ENCODE peak calls at places on chromosomes 13 and 19, in six cellular contexts. One of them, this sample, is unnamed. For H3K9me3, the result is how much of the 10 kb centered on the place peaks cover.

GRCh38 chr13:108902557-108903155 is 273.2 kb downstream of the MYO16 start:
- DNase-seq in breast epithelium: no peak
- DNase-seq in esophagus muscularis mucosa: no peak
- DNase-seq in PC-3: peak
- DNase-seq in uterus: no peak
- DNase-seq in sigmoid colon: no peak
- DNase-seq in this sample: no peak

GRCh38 chr13:90783273-90783672 is 564.2 kb upstream of the MIR17HG start:
- DNase-seq in breast epithelium: no peak
- DNase-seq in esophagus muscularis mucosa: no peak
- DNase-seq in PC-3: no peak
- DNase-seq in uterus: no peak
- DNase-seq in sigmoid colon: no peak
- DNase-seq in this sample: no peak

GRCh38 chr13:51803422-51804294 is at the start of gene DHRS12:
- DNase-seq in breast epithelium: peak
- DNase-seq in esophagus muscularis mucosa: peak
- DNase-seq in PC-3: peak
- DNase-seq in uterus: peak
- DNase-seq in sigmoid colon: peak
- DNase-seq in this sample: peak

GRCh38 chr13:109835321-109835720 is 48.9 kb upstream of the IRS2 start:
- DNase-seq in breast epithelium: no peak
- DNase-seq in esophagus muscularis mucosa: peak
- DNase-seq in PC-3: no peak
- DNase-seq in uterus: no peak
- DNase-seq in sigmoid colon: no peak
- DNase-seq in this sample: no peak

GRCh38 chr13:35292329-35292728 is 184.2 kb downstream of the MAB21L1 start:
- DNase-seq in breast epithelium: no peak
- DNase-seq in esophagus muscularis mucosa: no peak
- DNase-seq in PC-3: no peak
- DNase-seq in uterus: no peak
- DNase-seq in sigmoid colon: no peak
- DNase-seq in this sample: no peak

GRCh38 chr13:20230913-20231838 is 943 bp downstream of the GJB6 start:
- DNase-seq in breast epithelium: no peak
- DNase-seq in esophagus muscularis mucosa: peak
- DNase-seq in PC-3: no peak
- DNase-seq in uterus: no peak
- DNase-seq in sigmoid colon: no peak
- DNase-seq in this sample: no peak

GRCh38 chr19:18282021-18282787 is 782 bp upstream of the JUND start:
- DNase-seq in breast epithelium: no peak
- DNase-seq in esophagus muscularis mucosa: peak
- DNase-seq in PC-3: peak
- DNase-seq in uterus: no peak
- DNase-seq in sigmoid colon: no peak
- DNase-seq in this sample: no peak

GRCh38 chr13:36788276-36788675 is 30.7 kb upstream of the RFXAP start:
- DNase-seq in breast epithelium: no peak
- DNase-seq in esophagus muscularis mucosa: peak
- DNase-seq in PC-3: peak
- DNase-seq in uterus: no peak
- DNase-seq in sigmoid colon: no peak
- DNase-seq in this sample: no peak

GRCh38 chr13:42048625-42049453 is at the start of gene DGKH:
- DNase-seq in breast epithelium: peak
- DNase-seq in esophagus muscularis mucosa: no peak
- DNase-seq in PC-3: peak
- DNase-seq in uterus: peak
- DNase-seq in sigmoid colon: peak
- DNase-seq in this sample: peak
- TF ChIP-seq CTCF in breast epithelium: no peak
- TF ChIP-seq CTCF in esophagus muscularis mucosa: no peak
- TF ChIP-seq CTCF in PC-3: peak
- TF ChIP-seq CTCF in uterus: peak
- TF ChIP-seq CTCF in sigmoid colon: no peak
- TF ChIP-seq CTCF in this sample: no peak

DNA sequence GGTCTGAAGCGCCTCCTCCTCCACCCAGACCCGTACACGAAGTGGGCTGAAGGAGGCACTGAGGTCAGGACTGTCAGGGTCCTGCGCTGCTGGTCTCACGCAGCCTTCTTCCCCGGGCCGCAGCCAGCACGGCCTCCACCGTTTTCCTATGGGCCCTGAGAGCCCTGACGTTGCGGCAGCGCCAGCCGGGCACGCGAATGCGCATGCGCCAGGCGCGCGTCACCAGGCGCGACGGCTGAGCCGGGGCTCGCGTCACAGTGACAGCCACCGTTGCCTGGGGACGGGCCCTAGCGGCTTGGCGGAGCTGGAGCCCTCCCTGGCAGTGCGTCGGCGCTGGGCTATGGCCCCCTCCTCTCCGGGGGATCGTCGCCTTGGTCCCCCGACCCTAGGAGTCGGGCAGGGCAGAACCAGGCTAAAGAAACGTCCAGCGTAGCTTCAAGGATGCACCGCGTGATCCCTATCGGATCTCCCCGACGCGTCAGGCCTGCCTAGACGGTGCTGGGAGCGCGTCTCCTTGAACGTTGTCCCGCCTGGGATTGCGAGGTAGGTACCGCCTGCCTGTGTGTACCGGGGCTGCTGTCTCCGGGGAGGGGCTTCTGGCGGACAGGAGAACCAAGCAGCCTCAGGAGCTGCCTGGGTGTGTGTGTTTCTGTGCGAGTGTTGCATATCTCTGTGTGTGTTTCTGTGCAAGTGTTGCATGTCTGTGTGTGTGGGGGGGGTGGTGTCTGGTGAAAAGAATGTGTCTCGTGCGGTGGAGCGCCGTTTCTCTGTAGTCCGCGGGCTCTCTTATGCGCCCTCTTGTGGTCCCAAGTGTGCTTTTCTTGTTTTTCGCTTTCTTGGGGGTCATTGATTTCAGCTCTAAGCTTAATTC is 43.2 kb downstream of the ZNF571 start:
- DNase-seq in breast epithelium: no peak
- DNase-seq in esophagus muscularis mucosa: no peak
- DNase-seq in PC-3: no peak
- DNase-seq in uterus: no peak
- DNase-seq in sigmoid colon: no peak
- DNase-seq in this sample: peak
- H3K27ac ChIP-seq in breast epithelium: peak
- H3K27ac ChIP-seq in esophagus muscularis mucosa: no peak
- H3K27ac ChIP-seq in PC-3: no peak
- H3K27ac ChIP-seq in uterus: no peak
- H3K27ac ChIP-seq in sigmoid colon: no peak
- H3K27ac ChIP-seq in this sample: no peak

GRCh38 chr13:46158222-46158621 is 23.8 kb downstream of the LCP1 start:
- DNase-seq in breast epithelium: no peak
- DNase-seq in esophagus muscularis mucosa: no peak
- DNase-seq in PC-3: no peak
- DNase-seq in uterus: no peak
- DNase-seq in sigmoid colon: no peak
- DNase-seq in this sample: no peak

GRCh38 chr13:46164661-46165060 is 17.3 kb downstream of the LCP1 start:
- DNase-seq in breast epithelium: no peak
- DNase-seq in esophagus muscularis mucosa: no peak
- DNase-seq in PC-3: no peak
- DNase-seq in uterus: no peak
- DNase-seq in sigmoid colon: no peak
- DNase-seq in this sample: no peak

GRCh38 chr13:46160474-46161066 is 21.4 kb downstream of the LCP1 start:
- DNase-seq in breast epithelium: no peak
- DNase-seq in esophagus muscularis mucosa: no peak
- DNase-seq in PC-3: peak
- DNase-seq in uterus: no peak
- DNase-seq in sigmoid colon: no peak
- DNase-seq in this sample: no peak

GRCh38 chr13:46158983-46159382 is 23.0 kb downstream of the LCP1 start:
- DNase-seq in breast epithelium: no peak
- DNase-seq in esophagus muscularis mucosa: no peak
- DNase-seq in PC-3: no peak
- DNase-seq in uterus: no peak
- DNase-seq in sigmoid colon: no peak
- DNase-seq in this sample: no peak

DNA sequence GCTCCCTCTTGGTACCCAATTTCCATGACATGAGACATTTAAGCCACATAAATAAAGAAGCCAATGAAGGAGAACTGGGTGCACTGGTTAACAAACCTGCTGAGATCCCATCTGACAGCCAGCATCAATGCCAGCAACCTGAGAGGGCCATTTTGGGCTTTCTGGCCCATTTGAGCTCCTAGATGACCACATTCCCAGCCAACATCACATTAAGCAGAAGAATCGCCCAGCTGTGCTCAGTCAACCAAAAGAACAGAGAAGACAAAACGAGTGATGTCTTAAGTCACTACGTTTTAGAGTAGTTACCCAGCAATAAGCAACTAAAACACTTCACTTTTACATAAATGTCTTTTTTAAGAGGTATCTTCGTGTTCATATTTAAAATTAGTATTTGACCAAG is 21.9 kb downstream of the LCP1 start:
- DNase-seq in breast epithelium: no peak
- DNase-seq in esophagus muscularis mucosa: no peak
- DNase-seq in PC-3: no peak
- DNase-seq in uterus: no peak
- DNase-seq in sigmoid colon: no peak
- DNase-seq in this sample: no peak
- H3K9me3 ChIP-seq in breast epithelium: under half
- H3K9me3 ChIP-seq in esophagus muscularis mucosa: under half
- H3K9me3 ChIP-seq in PC-3: under half
- H3K9me3 ChIP-seq in uterus: under half
- H3K9me3 ChIP-seq in sigmoid colon: under half
- H3K9me3 ChIP-seq in this sample: under half

DNA sequence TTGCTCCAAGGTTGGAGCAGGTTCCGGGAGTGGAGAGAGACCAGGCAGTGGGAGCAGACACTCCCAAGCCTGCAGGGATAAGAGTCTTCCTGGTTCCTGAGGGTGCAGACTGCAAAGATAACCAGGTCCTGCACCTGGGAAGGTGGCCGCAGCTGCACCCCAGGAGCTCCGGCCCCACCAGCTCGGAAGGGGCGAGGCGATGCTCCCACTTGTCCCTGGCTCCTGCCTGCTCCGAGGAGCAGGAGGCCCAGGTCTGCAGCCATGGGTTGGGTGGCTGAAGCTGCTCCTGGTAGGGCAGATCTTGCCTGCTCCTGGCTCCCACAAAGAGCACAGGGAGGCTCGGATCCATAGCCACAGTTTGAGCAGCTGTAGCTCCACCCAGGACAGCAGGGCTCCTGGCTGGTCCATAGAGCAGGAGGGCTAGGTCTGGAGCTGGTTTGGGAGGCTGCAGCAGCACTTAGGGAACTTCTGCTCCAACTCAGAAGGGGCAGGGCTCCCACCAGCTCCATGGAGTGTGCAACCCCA is 251.6 kb upstream of the GPC6 start:
- DNase-seq in breast epithelium: no peak
- DNase-seq in esophagus muscularis mucosa: no peak
- DNase-seq in PC-3: no peak
- DNase-seq in uterus: no peak
- DNase-seq in sigmoid colon: no peak
- DNase-seq in this sample: no peak
- TF ChIP-seq CTCF in breast epithelium: no peak
- TF ChIP-seq CTCF in esophagus muscularis mucosa: no peak
- TF ChIP-seq CTCF in PC-3: no peak
- TF ChIP-seq CTCF in uterus: no peak
- TF ChIP-seq CTCF in sigmoid colon: no peak
- TF ChIP-seq CTCF in this sample: no peak